ENCODE peak calls at places on chromosomes 7 and 10, in five cellular contexts. One of them, this sample, is unnamed.

GRCh38 chr7:148622887-148623585 is 32.5 kb downstream of the C7orf33 start:
- DNase-seq in iPS DF 6.9: no peak
- DNase-seq in GM23338: peak; percentile 21
- DNase-seq in keratinocyte: no peak
- DNase-seq in cardiac muscle cell: no peak
- DNase-seq in this sample: peak; percentile 71

GRCh38 chr7:103025341-103025740 is 49.3 kb downstream of the FBXL13 start:
- DNase-seq in keratinocyte: no peak
- DNase-seq in GM23338: no peak
- DNase-seq in cardiac muscle cell: no peak
- DNase-seq in iPS DF 6.9: no peak
- DNase-seq in this sample: peak; percentile 86

GRCh38 chr7:132709971-132710567 is 133.8 kb upstream of the PLXNA4 start:
- DNase-seq in cardiac muscle cell: peak; percentile 62
- DNase-seq in iPS DF 6.9: no peak
- DNase-seq in GM23338: peak; percentile 74
- DNase-seq in keratinocyte: no peak
- DNase-seq in this sample: peak; percentile 36

GRCh38 chr10:96288151-96288621 is 16.0 kb upstream of the DNTT start:
- DNase-seq in iPS DF 6.9: no peak
- DNase-seq in keratinocyte: no peak
- DNase-seq in GM23338: no peak
- DNase-seq in cardiac muscle cell: no peak
- DNase-seq in this sample: no peak

GRCh38 chr7:26673858-26674257 is 190.5 kb downstream of the SKAP2 start:
- DNase-seq in GM23338: no peak
- DNase-seq in cardiac muscle cell: no peak
- DNase-seq in iPS DF 6.9: no peak
- DNase-seq in keratinocyte: no peak
- DNase-seq in this sample: no peak

GRCh38 chr10:26653004-26653403 is 44.5 kb upstream of the PDSS1 start:
- DNase-seq in GM23338: no peak
- DNase-seq in iPS DF 6.9: no peak
- DNase-seq in cardiac muscle cell: no peak
- DNase-seq in keratinocyte: no peak
- DNase-seq in this sample: no peak

GRCh38 chr7:22301790-22302189 is 55.2 kb downstream of the RAPGEF5 start:
- DNase-seq in GM23338: no peak
- DNase-seq in cardiac muscle cell: no peak
- DNase-seq in iPS DF 6.9: no peak
- DNase-seq in keratinocyte: no peak
- DNase-seq in this sample: no peak

GRCh38 chr10:118957141-118957825 is 72.2 kb upstream of the NANOS1 start:
- DNase-seq in cardiac muscle cell: no peak
- DNase-seq in keratinocyte: no peak
- DNase-seq in iPS DF 6.9: no peak
- DNase-seq in GM23338: no peak
- DNase-seq in this sample: no peak

GRCh38 chr10:6322805-6323204 is 120.1 kb downstream of the PFKFB3 start:
- DNase-seq in keratinocyte: no peak
- DNase-seq in cardiac muscle cell: no peak
- DNase-seq in iPS DF 6.9: no peak
- DNase-seq in GM23338: no peak
- DNase-seq in this sample: no peak

GRCh38 chr7:29471444-29472138 is 92.0 kb upstream of the PRR15 start:
- DNase-seq in cardiac muscle cell: no peak
- DNase-seq in keratinocyte: no peak
- DNase-seq in GM23338: no peak
- DNase-seq in iPS DF 6.9: no peak
- DNase-seq in this sample: no peak

GRCh38 chr7:129122751-129123516 is 21.6 kb upstream of the TSPAN33 start:
- DNase-seq in cardiac muscle cell: peak; percentile 44
- DNase-seq in iPS DF 6.9: no peak
- DNase-seq in GM23338: no peak
- DNase-seq in keratinocyte: no peak
- DNase-seq in this sample: peak; percentile 93

GRCh38 chr10:88851706-88852105 is at the start of gene ANKRD22:
- DNase-seq in keratinocyte: peak; percentile 90
- DNase-seq in iPS DF 6.9: no peak
- DNase-seq in cardiac muscle cell: peak; percentile 89
- DNase-seq in GM23338: peak; percentile 53
- DNase-seq in this sample: peak; percentile 96

GRCh38 chr7:130195396-130195795 is 9.8 kb downstream of the TMEM209 start:
- DNase-seq in GM23338: no peak
- DNase-seq in keratinocyte: no peak
- DNase-seq in cardiac muscle cell: no peak
- DNase-seq in iPS DF 6.9: no peak
- DNase-seq in this sample: no peak

GRCh38 chr10:68101066-68101465 is 8.2 kb upstream of the MYPN start:
- DNase-seq in keratinocyte: no peak
- DNase-seq in GM23338: no peak
- DNase-seq in iPS DF 6.9: no peak
- DNase-seq in cardiac muscle cell: no peak
- DNase-seq in this sample: no peak

GRCh38 chr7:132520591-132520990 is 55.7 kb downstream of the PLXNA4 start:
- DNase-seq in GM23338: no peak
- DNase-seq in iPS DF 6.9: no peak
- DNase-seq in cardiac muscle cell: no peak
- DNase-seq in keratinocyte: no peak
- DNase-seq in this sample: no peak

GRCh38 chr10:98886686-98887085 is 349.0 kb downstream of the HPSE2 start:
- DNase-seq in cardiac muscle cell: peak; percentile 40
- DNase-seq in keratinocyte: no peak
- DNase-seq in iPS DF 6.9: no peak
- DNase-seq in GM23338: no peak
- DNase-seq in this sample: peak; percentile 21

GRCh38 chr7:47572101-47572460 is 9.8 kb downstream of the TNS3 start:
- DNase-seq in iPS DF 6.9: no peak
- DNase-seq in cardiac muscle cell: no peak
- DNase-seq in keratinocyte: no peak
- DNase-seq in GM23338: no peak
- DNase-seq in this sample: no peak

GRCh38 chr10:126059101-126059826 is 162.9 kb downstream of the FANK1 start:
- DNase-seq in cardiac muscle cell: no peak
- DNase-seq in GM23338: no peak
- DNase-seq in keratinocyte: no peak
- DNase-seq in iPS DF 6.9: no peak
- DNase-seq in this sample: no peak

GRCh38 chr10:95246582-95247051 is 44.2 kb downstream of the PDLIM1 start:
- DNase-seq in cardiac muscle cell: peak; percentile 87
- DNase-seq in GM23338: peak; percentile 96
- DNase-seq in keratinocyte: no peak
- DNase-seq in iPS DF 6.9: peak; percentile 81
- DNase-seq in this sample: peak; percentile 75

GRCh38 chr10:120601999-120602398 is 145.0 kb downstream of the PLPP4 start:
- DNase-seq in iPS DF 6.9: no peak
- DNase-seq in keratinocyte: no peak
- DNase-seq in GM23338: no peak
- DNase-seq in cardiac muscle cell: no peak
- DNase-seq in this sample: no peak

GRCh38 chr7:129950191-129950940 is 2.4 kb downstream of the UBE2H start:
- DNase-seq in keratinocyte: no peak
- DNase-seq in cardiac muscle cell: peak; percentile 41
- DNase-seq in GM23338: peak; percentile 69
- DNase-seq in iPS DF 6.9: no peak
- DNase-seq in this sample: no peak

GRCh38 chr10:130557181-130557580 is 421.0 kb downstream of the GLRX3 start:
- DNase-seq in cardiac muscle cell: no peak
- DNase-seq in iPS DF 6.9: no peak
- DNase-seq in GM23338: no peak
- DNase-seq in keratinocyte: no peak
- DNase-seq in this sample: no peak

GRCh38 chr10:89164080-89164479 is 43.0 kb downstream of the CH25H start:
- DNase-seq in iPS DF 6.9: no peak
- DNase-seq in GM23338: no peak
- DNase-seq in cardiac muscle cell: no peak
- DNase-seq in keratinocyte: no peak
- DNase-seq in this sample: peak; percentile 8

GRCh38 chr7:35734001-35734483 is 39.1 kb upstream of the HERPUD2 start:
- DNase-seq in keratinocyte: no peak
- DNase-seq in iPS DF 6.9: no peak
- DNase-seq in GM23338: no peak
- DNase-seq in cardiac muscle cell: no peak
- DNase-seq in this sample: no peak

GRCh38 chr7:28272461-28272877 is 91.9 kb upstream of the JAZF1 start:
- DNase-seq in cardiac muscle cell: peak; percentile 71
- DNase-seq in GM23338: peak; percentile 87
- DNase-seq in keratinocyte: no peak
- DNase-seq in iPS DF 6.9: peak; percentile 60
- DNase-seq in this sample: peak; percentile 82

GRCh38 chr7:75762350-75762917 is 9.6 kb downstream of the CCL26 start:
- DNase-seq in cardiac muscle cell: peak; percentile 86
- DNase-seq in keratinocyte: no peak
- DNase-seq in iPS DF 6.9: no peak
- DNase-seq in GM23338: peak; percentile 88
- DNase-seq in this sample: peak; percentile 82

GRCh38 chr10:11424456-11425287 is 186.8 kb downstream of the USP6NL start:
- DNase-seq in GM23338: peak; percentile 87
- DNase-seq in keratinocyte: no peak
- DNase-seq in iPS DF 6.9: no peak
- DNase-seq in cardiac muscle cell: peak; percentile 69
- DNase-seq in this sample: peak; percentile 28

GRCh38 chr7:11192506-11192905 is 218.8 kb downstream of the PHF14 start:
- DNase-seq in iPS DF 6.9: no peak
- DNase-seq in GM23338: no peak
- DNase-seq in keratinocyte: no peak
- DNase-seq in cardiac muscle cell: peak; percentile 67
- DNase-seq in this sample: no peak

GRCh38 chr10:66604195-66604594 is 321.6 kb upstream of the LRRTM3 start:
- DNase-seq in keratinocyte: no peak
- DNase-seq in iPS DF 6.9: no peak
- DNase-seq in GM23338: peak; percentile 30
- DNase-seq in cardiac muscle cell: no peak
- DNase-seq in this sample: no peak

GRCh38 chr10:12914111-12914510 is 87.4 kb downstream of the CCDC3 start:
- DNase-seq in iPS DF 6.9: no peak
- DNase-seq in GM23338: no peak
- DNase-seq in keratinocyte: no peak
- DNase-seq in cardiac muscle cell: no peak
- DNase-seq in this sample: no peak

GRCh38 chr7:151120896-151121295 is 34.6 kb downstream of the AGAP3 start:
- DNase-seq in cardiac muscle cell: no peak
- DNase-seq in iPS DF 6.9: no peak
- DNase-seq in GM23338: no peak
- DNase-seq in keratinocyte: no peak
- DNase-seq in this sample: no peak

GRCh38 chr10:63887026-63887589 is 365.9 kb downstream of the REEP3 start:
- DNase-seq in iPS DF 6.9: peak; percentile 63
- DNase-seq in keratinocyte: no peak
- DNase-seq in GM23338: peak; percentile 86
- DNase-seq in cardiac muscle cell: peak; percentile 5
- DNase-seq in this sample: peak; percentile 9

GRCh38 chr10:101768791-101769170 is 7.1 kb downstream of the FGF8 start:
- DNase-seq in iPS DF 6.9: no peak
- DNase-seq in keratinocyte: no peak
- DNase-seq in cardiac muscle cell: no peak
- DNase-seq in GM23338: no peak
- DNase-seq in this sample: no peak

GRCh38 chr10:78729366-78729765 is 339.4 kb upstream of the ZMIZ1 start:
- DNase-seq in cardiac muscle cell: no peak
- DNase-seq in GM23338: no peak
- DNase-seq in iPS DF 6.9: no peak
- DNase-seq in keratinocyte: no peak
- DNase-seq in this sample: no peak

GRCh38 chr10:78731675-78732074 is 337.1 kb upstream of the ZMIZ1 start:
- DNase-seq in iPS DF 6.9: no peak
- DNase-seq in keratinocyte: no peak
- DNase-seq in cardiac muscle cell: no peak
- DNase-seq in GM23338: no peak
- DNase-seq in this sample: no peak

GRCh38 chr10:78729810-78730209 is 339.0 kb upstream of the ZMIZ1 start:
- DNase-seq in GM23338: no peak
- DNase-seq in keratinocyte: no peak
- DNase-seq in iPS DF 6.9: no peak
- DNase-seq in cardiac muscle cell: no peak
- DNase-seq in this sample: peak; percentile 24

GRCh38 chr10:78730754-78731153 is 338.0 kb upstream of the ZMIZ1 start:
- DNase-seq in iPS DF 6.9: no peak
- DNase-seq in cardiac muscle cell: no peak
- DNase-seq in GM23338: no peak
- DNase-seq in keratinocyte: no peak
- DNase-seq in this sample: no peak

DNA sequence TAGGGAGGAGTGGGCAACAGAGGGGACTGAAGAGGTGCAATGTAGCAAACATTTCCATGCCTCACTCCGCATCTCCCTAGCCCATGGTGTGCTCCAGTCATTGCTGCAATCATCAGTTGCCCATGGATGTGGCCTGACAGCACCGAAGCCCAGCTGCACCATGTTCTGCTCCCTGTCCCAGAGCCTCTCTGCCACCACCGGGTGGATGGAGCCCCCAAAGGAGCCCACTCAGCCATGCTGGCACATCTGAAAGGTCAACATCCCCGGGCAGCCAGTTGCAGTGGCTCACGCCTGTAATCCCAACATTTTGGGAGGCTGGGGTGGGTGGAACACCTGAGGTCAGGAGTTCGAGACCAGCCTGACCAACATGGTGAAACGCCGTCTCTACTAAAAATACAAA is 336.4 kb upstream of the ZMIZ1 start:
- DNase-seq in iPS DF 6.9: no peak
- DNase-seq in keratinocyte: no peak
- DNase-seq in GM23338: no peak
- DNase-seq in cardiac muscle cell: no peak
- DNase-seq in this sample: no peak
- H3K4me3 ChIP-seq in iPS DF 6.9: no peak overlapping the region
- H3K4me3 ChIP-seq in keratinocyte: no peak overlapping the region
- H3K4me3 ChIP-seq in GM23338: no peak overlapping the region
- H3K4me3 ChIP-seq in cardiac muscle cell: no peak overlapping the region
- H3K4me3 ChIP-seq in this sample: no peak overlapping the region

GRCh38 chr10:116740971-116741370 is 1.4 kb downstream of the HSPA12A start:
- DNase-seq in cardiac muscle cell: no peak
- DNase-seq in iPS DF 6.9: no peak
- DNase-seq in keratinocyte: no peak
- DNase-seq in GM23338: peak; percentile 4
- DNase-seq in this sample: no peak
- H3K4me3 ChIP-seq in cardiac muscle cell: peak overlapping the region; percentile 67
- H3K4me3 ChIP-seq in iPS DF 6.9: peak overlapping the region; percentile 88
- H3K4me3 ChIP-seq in keratinocyte: peak overlapping the region; percentile 59
- H3K4me3 ChIP-seq in GM23338: peak overlapping the region; percentile 78
- H3K4me3 ChIP-seq in this sample: no peak overlapping the region

DNA sequence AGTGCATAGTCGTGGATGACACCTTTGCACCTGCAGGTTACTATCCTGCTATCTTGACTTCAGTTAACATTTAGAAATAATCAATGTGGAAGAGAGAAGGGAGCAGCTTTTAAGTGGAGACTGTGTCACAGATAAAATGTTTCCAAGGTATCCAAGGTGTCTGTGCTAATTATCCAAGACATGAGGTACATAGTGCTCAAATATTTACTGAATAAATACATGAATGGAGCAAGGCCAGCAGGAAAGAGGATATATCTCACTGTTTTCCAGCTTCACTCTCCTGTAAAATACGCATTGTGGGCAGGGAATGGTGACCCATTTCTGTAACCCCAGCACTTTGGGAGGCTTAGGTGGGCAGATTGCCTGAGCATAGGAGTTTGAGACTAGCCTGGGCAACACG is 552.4 kb downstream of the PHTF2 start:
- DNase-seq in iPS DF 6.9: no peak
- DNase-seq in cardiac muscle cell: no peak
- DNase-seq in keratinocyte: no peak
- DNase-seq in GM23338: no peak
- DNase-seq in this sample: no peak
- H3K4me3 ChIP-seq in iPS DF 6.9: no peak overlapping the region
- H3K4me3 ChIP-seq in cardiac muscle cell: no peak overlapping the region
- H3K4me3 ChIP-seq in keratinocyte: no peak overlapping the region
- H3K4me3 ChIP-seq in GM23338: no peak overlapping the region
- H3K4me3 ChIP-seq in this sample: no peak overlapping the region

GRCh38 chr7:115229401-115230083 is 307.6 kb downstream of the MDFIC start:
- DNase-seq in GM23338: no peak
- DNase-seq in keratinocyte: no peak
- DNase-seq in iPS DF 6.9: no peak
- DNase-seq in cardiac muscle cell: no peak
- DNase-seq in this sample: no peak
- H3K4me3 ChIP-seq in GM23338: no peak overlapping the region
- H3K4me3 ChIP-seq in keratinocyte: no peak overlapping the region
- H3K4me3 ChIP-seq in iPS DF 6.9: no peak overlapping the region
- H3K4me3 ChIP-seq in cardiac muscle cell: no peak overlapping the region
- H3K4me3 ChIP-seq in this sample: no peak overlapping the region

This sample was measured in NB4.